ENCODE peak calls at places on chromosomes 6 and 20, in six cellular contexts. S, K, A, C, M and Z are unnamed samples. For H3K27me3, the result is how much of the 10 kb centered on the place peaks cover.

GRCh38 chr6:102154176-102154575 is 760.7 kb downstream of the GRIK2 start:
- DNase-seq in S (no peak), K (no peak), A (no peak), C (no peak), M (no peak), Z (no peak)

GRCh38 chr6:3542032-3542640 is 85.3 kb upstream of the SLC22A23 start:
- DNase-seq in S (no peak), K (no peak), A (no peak), C (no peak), M (peak), Z (no peak)

GRCh38 chr20:13817342-13817741 is 32.5 kb downstream of the NDUFAF5 start:
- DNase-seq in S (peak), K (no peak), A (peak), C (no peak), M (peak), Z (no peak)

GRCh38 chr6:131172237-131172636 is 37.0 kb downstream of the AKAP7 start:
- DNase-seq in S (peak), K (no peak), A (no peak), C (no peak), M (peak), Z (peak)

GRCh38 chr6:12927746-12928145 is 211.2 kb downstream of the PHACTR1 start:
- DNase-seq in S (no peak), K (no peak), A (no peak), C (no peak), M (no peak), Z (no peak)

GRCh38 chr6:7550433-7550801 is 8.9 kb downstream of the DSP start:
- DNase-seq in S (no peak), K (no peak), A (no peak), C (no peak), M (peak), Z (no peak)

GRCh38 chr20:3510110-3510509 is 39.3 kb downstream of the ATRN start:
- DNase-seq in S (no peak), K (no peak), A (no peak), C (no peak), M (no peak), Z (no peak)

GRCh38 chr6:101281266-101281665 is 112.2 kb upstream of the GRIK2 start:
- DNase-seq in S (no peak), K (no peak), A (no peak), C (no peak), M (no peak), Z (peak)

GRCh38 chr6:4902363-4902762 is 101.5 kb downstream of the RPP40 start:
- DNase-seq in S (no peak), K (no peak), A (no peak), C (no peak), M (no peak), Z (no peak)

GRCh38 chr6:30067460-30068139 is 602 bp downstream of the PPP1R11 start:
- DNase-seq in S (no peak), K (peak), A (no peak), C (no peak), M (no peak), Z (no peak)

GRCh38 chr6:142885182-142885867 is 59.7 kb downstream of the HIVEP2 start:
- DNase-seq in S (peak), K (peak), A (peak), C (no peak), M (peak), Z (peak)

GRCh38 chr20:1646975-1647431 is 10.6 kb downstream of the SIRPG start:
- DNase-seq in S (no peak), K (no peak), A (no peak), C (no peak), M (no peak), Z (no peak)

GRCh38 chr20:5000263-5001173 is 792 bp downstream of the SLC23A2 start:
- DNase-seq in S (no peak), K (peak), A (no peak), C (peak), M (no peak), Z (no peak)

GRCh38 chr6:29811377-29811776 is 16.2 kb upstream of the HLA-G start:
- DNase-seq in S (no peak), K (no peak), A (no peak), C (no peak), M (no peak), Z (no peak)

GRCh38 chr20:25273541-25274358 is 25.9 kb downstream of the PYGB start:
- DNase-seq in S (no peak), K (no peak), A (no peak), C (peak), M (no peak), Z (no peak)

GRCh38 chr20:50221501-50222323 is 31.1 kb downstream of the CEBPB start:
- DNase-seq in S (peak), K (no peak), A (no peak), C (no peak), M (peak), Z (no peak)

GRCh38 chr6:13462380-13463326 is 24.7 kb downstream of the GFOD1 start:
- DNase-seq in S (peak), K (no peak), A (no peak), C (no peak), M (no peak), Z (no peak)

GRCh38 chr6:44265003-44265842 is at the start of gene NFKBIE:
- DNase-seq in S (peak), K (peak), A (no peak), C (peak), M (peak), Z (peak)

GRCh38 chr20:43949741-43950618 is 35.3 kb downstream of the TOX2 start:
- DNase-seq in S (peak), K (no peak), A (no peak), C (no peak), M (no peak), Z (no peak)

GRCh38 chr6:13089296-13089994 is 238.9 kb downstream of the TBC1D7 start:
- DNase-seq in S (peak), K (no peak), A (no peak), C (no peak), M (no peak), Z (no peak)

GRCh38 chr20:2358006-2358405 is 22.7 kb upstream of the TGM6 start:
- DNase-seq in S (no peak), K (no peak), A (no peak), C (no peak), M (peak), Z (peak)

GRCh38 chr6:169112483-169113320 is 140.9 kb downstream of the THBS2 start:
- DNase-seq in S (no peak), K (no peak), A (no peak), C (no peak), M (no peak), Z (no peak)

DNA sequence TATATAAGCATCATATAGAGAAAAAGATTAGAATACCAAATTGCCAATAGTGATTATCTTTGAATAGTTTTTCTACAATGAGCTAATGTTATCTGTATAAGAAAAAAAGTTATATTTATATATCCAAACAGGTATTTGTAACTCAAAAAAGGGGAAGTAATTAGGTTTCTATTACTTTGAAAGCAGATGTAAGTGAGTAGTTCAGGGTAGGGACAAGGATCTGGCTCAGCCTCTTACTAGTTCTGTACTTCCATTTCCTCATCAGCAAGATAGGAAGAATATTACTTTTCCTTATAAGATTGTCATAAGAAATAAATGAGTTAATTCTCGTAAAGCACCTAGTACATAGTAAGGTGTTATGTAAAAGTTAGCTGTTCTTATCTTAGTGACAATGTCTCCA is 32.2 kb downstream of the AHI1 start:
- DNase-seq in S (no peak), K (no peak), A (no peak), C (no peak), M (no peak), Z (no peak)
- H3K27ac ChIP-seq in S (no peak), K (no peak), A (no peak), C (no peak), M (no peak), Z (no peak)

GRCh38 chr20:57261488-57262243 is 4.8 kb downstream of the BMP7 start:
- DNase-seq in S (no peak), K (no peak), A (no peak), C (no peak), M (no peak), Z (no peak)
- H3K27me3 ChIP-seq in S (under half), K (half or more), A (under half), C (half or more), M (half or more), Z (half or more)

GRCh38 chr20:24160563-24161355 is 172.2 kb upstream of the GGTLC1 start:
- DNase-seq in S (peak), K (peak), A (peak), C (peak), M (peak), Z (no peak)
- TF ChIP-seq CTCF in S (peak), K (peak), A (peak), C (peak), M (peak), Z (peak)

DNA sequence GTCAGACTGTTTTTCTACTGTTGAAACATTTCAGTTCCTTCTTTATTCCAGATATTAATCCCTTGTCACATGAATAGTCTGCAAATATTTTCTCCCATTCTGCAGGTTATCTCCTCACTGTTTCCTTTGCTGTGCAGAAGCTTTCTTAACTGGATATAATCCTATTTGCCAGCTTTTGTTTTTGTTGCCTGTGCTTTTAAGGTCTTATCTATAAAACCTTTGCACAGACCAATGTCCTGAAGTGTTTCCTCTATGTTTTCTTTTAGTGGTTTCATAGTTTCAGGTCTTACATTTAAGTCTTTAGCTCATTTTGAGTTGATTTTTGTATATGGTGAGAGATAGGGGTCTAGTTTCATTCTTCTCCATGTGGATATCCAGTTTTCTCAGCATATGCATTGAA is 19.2 kb downstream of the NCOA6 start:
- DNase-seq in S (no peak), K (no peak), A (no peak), C (no peak), M (no peak), Z (no peak)
- H3K27ac ChIP-seq in S (no peak), K (no peak), A (no peak), C (no peak), M (no peak), Z (no peak)

DNA sequence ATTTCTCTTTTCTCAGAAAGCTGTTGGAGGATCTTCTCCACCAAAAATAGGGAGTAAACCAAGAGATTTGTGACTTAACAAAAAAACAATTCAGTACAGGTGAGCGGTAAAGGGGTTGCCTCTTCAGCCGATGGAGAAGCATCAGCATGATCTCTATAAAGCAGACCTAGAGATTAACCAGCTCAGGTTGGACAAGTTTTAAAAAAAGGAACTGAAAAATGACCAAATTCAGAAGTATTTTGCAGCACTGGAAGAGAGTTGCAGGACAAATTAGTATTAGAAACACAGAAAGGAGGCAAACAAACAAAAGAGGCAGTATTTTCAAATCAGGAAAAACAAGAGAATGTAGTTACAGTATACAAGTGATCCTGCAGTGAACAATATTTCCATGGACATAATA is 39.6 kb upstream of the ZNF184 start:
- DNase-seq in S (no peak), K (no peak), A (no peak), C (no peak), M (no peak), Z (no peak)
- H3K27me3 ChIP-seq in S (under half), K (under half), A (under half), C (under half), M (under half), Z (half or more)

GRCh38 chr6:137589067-137589848 is 95.1 kb upstream of the OLIG3 start:
- DNase-seq in S (peak), K (no peak), A (no peak), C (no peak), M (peak), Z (peak)
- TF ChIP-seq CTCF in S (peak), K (no peak), A (peak), C (no peak), M (peak), Z (peak)